ENCODE peak calls at places on chromosomes 3 and 15, in nine cellular contexts. S, R, Q, F, E, L, J, U and X are unnamed samples.

GRCh38 chr15:70526974-70527325 is 236.4 kb downstream of the UACA start:
- DNase-seq in E (no peak), R (no peak), J (no peak), F (no peak), U (no peak), L (no peak), S (no peak), Q (no peak), X (no peak)

GRCh38 chr3:169259134-169259533 is 404.4 kb downstream of the MECOM start:
- DNase-seq in S (no peak), J (no peak), F (no peak), Q (no peak), E (no peak), L (no peak), U (no peak), R (no peak), X (no peak)

GRCh38 chr3:108329087-108329486 is 32.7 kb downstream of the HHLA2 start:
- DNase-seq in U (no peak), L (no peak), E (no peak), Q (no peak), R (no peak), J (no peak), S (no peak), F (no peak), X (no peak)

GRCh38 chr3:46913644-46914043 is 36.1 kb downstream of the PTH1R start:
- DNase-seq in J (peak), R (no peak), Q (no peak), F (peak), L (peak), E (no peak), U (no peak), S (no peak), X (no peak)

GRCh38 chr3:58668247-58668646 is 1.7 kb upstream of the FAM3D start:
- DNase-seq in E (no peak), U (no peak), J (no peak), Q (no peak), F (no peak), L (no peak), S (no peak), R (no peak), X (no peak)

GRCh38 chr3:169082076-169082475 is 581.4 kb downstream of the MECOM start:
- DNase-seq in E (no peak), L (no peak), J (no peak), F (peak), R (no peak), U (no peak), Q (no peak), S (no peak), X (no peak)

GRCh38 chr3:25781758-25782594 is 1.3 kb downstream of the NGLY1 start:
- DNase-seq in U (no peak), J (no peak), R (peak), L (no peak), S (no peak), Q (no peak), E (no peak), F (no peak), X (no peak)

GRCh38 chr3:187954486-187955075 is 199.4 kb upstream of the LPP start:
- DNase-seq in E (no peak), R (no peak), S (no peak), L (no peak), J (peak), Q (no peak), U (no peak), F (peak), X (no peak)

GRCh38 chr3:113283306-113283705 is 71.9 kb downstream of the BOC start:
- DNase-seq in J (no peak), R (no peak), F (no peak), S (no peak), U (no peak), L (no peak), Q (no peak), E (no peak), X (no peak)

GRCh38 chr3:136651585-136651984 is 100.6 kb downstream of the STAG1 start:
- DNase-seq in L (no peak), R (no peak), J (no peak), Q (no peak), F (no peak), S (no peak), E (no peak), U (no peak), X (no peak)

GRCh38 chr3:19866751-19867347 is 67.2 kb downstream of the EFHB start:
- DNase-seq in R (peak), F (peak), Q (peak), J (peak), U (no peak), S (peak), L (peak), E (peak), X (peak)

GRCh38 chr3:11661052-11661656 is 17.4 kb upstream of the VGLL4 start:
- DNase-seq in F (peak), S (no peak), J (no peak), Q (no peak), E (no peak), R (no peak), U (no peak), L (peak), X (no peak)

GRCh38 chr15:92051726-92052125 is 198.2 kb downstream of the SLCO3A1 start:
- DNase-seq in E (no peak), R (no peak), F (no peak), J (no peak), U (no peak), L (no peak), Q (no peak), S (no peak), X (no peak)

GRCh38 chr3:180704532-180704931 is 25.2 kb upstream of the CCDC39 start:
- DNase-seq in U (no peak), Q (no peak), S (no peak), R (no peak), J (peak), E (no peak), F (no peak), L (no peak), X (no peak)

GRCh38 chr3:126476166-126476975 is 680 bp upstream of the ZXDC start:
- DNase-seq in L (peak), E (peak), R (no peak), S (no peak), J (peak), U (peak), Q (peak), F (peak), X (no peak)

GRCh38 chr3:18440053-18440768 is 15.1 kb upstream of the SATB1 start:
- DNase-seq in U (no peak), E (no peak), R (no peak), F (no peak), J (no peak), S (no peak), L (no peak), Q (no peak), X (no peak)

GRCh38 chr15:80342148-80342547 is 62.0 kb upstream of the ARNT2 start:
- DNase-seq in E (no peak), F (no peak), R (no peak), S (no peak), Q (no peak), J (no peak), U (no peak), L (no peak), X (no peak)
- TF ChIP-seq CTCF in E (no peak), F (no peak), R (no peak), S (no peak), Q (no peak), J (no peak), U (no peak), L (no peak), X (no peak)

DNA sequence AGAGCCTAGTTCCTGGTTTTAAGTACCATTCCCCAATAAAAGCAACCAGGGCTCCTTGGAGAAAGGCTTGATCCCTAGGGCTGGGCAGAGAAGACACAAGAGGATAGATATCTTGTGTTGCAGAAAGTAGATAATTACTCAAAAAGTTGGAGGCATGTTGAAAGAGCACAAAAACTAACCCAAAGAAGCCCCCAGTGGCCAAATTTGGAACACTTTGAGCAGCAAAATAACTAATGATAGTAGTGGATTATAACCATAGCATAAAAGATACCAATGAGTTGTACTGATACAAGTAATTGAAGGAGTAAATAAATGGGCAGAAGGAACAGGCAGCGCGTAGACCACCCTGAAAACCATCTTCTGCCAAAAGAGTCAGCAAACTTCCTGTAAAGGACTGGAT is 12.0 kb downstream of the EXOSC7 start:
- DNase-seq in L (no peak), S (no peak), R (no peak), F (peak), J (no peak), E (no peak), U (no peak), Q (no peak), X (peak)
- TF ChIP-seq CTCF in L (peak), S (peak), R (peak), F (peak), J (peak), E (peak), U (peak), Q (peak), X (peak)

GRCh38 chr3:194486540-194487288 is at the start of gene ATP13A3:
- DNase-seq in L (peak), F (peak), E (peak), Q (peak), S (peak), R (peak), J (peak), U (peak), X (peak)

GRCh38 chr3:194491996-194492395 is 5.2 kb upstream of the ATP13A3 start:
- DNase-seq in F (no peak), E (no peak), Q (no peak), S (peak), U (no peak), L (no peak), J (no peak), R (no peak), X (no peak)

GRCh38 chr3:194487289-194488006 is 646 bp upstream of the ATP13A3 start:
- DNase-seq in E (no peak), F (no peak), U (peak), J (no peak), R (no peak), L (no peak), S (peak), Q (no peak), X (peak)

GRCh38 chr3:194488007-194488742 is 1.4 kb upstream of the ATP13A3 start:
- DNase-seq in F (peak), E (no peak), R (no peak), Q (no peak), J (no peak), L (no peak), S (no peak), U (no peak), X (peak)

DNA sequence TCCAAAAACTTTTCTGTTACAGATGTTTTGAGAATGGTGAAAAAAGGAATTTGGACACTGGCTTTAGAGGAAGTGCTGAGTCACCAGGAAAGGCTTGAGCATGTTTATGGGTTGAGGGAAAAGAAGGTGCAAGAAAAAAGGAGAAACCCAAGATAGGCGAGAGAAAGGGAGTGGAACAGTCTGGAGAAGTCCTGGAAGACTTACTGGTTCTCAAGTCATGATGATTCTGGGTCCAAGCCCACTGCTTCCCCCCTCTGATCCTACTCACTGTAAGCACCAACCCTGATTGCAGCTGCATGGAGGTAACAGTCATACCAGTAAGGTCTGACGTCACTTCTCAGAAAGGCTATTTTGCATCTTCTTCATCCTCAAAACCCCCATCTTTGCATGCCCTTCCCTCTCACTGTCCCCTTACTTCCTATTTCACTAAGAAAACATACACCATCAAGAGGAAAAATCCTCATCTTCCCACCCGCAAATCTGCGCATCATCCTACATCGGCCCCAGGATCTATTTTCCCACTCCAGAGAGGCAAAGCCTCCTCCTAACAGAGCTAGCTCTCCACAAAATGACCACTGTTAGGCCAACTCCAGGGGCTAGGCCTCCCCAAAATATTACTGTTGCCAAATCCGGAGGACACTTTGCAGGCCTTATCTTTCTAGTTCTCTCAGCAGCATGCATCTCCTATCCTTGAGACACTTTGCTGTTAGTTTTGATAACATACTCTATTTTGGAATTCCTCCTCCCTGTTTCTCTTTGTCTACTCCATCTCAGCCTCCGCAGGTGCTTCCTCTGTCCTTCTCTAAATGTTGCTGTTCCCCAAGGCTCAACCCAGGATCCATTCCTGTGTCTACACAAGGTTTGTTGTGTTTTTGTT is 3.2 kb upstream of the ATP13A3 start:
- DNase-seq in S (peak), Q (no peak), U (no peak), E (no peak), J (peak), R (peak), L (peak), F (peak), X (no peak)
- TF ChIP-seq CTCF in S (no peak), Q (no peak), U (no peak), E (no peak), J (no peak), R (no peak), L (no peak), F (no peak), X (no peak)

DNA sequence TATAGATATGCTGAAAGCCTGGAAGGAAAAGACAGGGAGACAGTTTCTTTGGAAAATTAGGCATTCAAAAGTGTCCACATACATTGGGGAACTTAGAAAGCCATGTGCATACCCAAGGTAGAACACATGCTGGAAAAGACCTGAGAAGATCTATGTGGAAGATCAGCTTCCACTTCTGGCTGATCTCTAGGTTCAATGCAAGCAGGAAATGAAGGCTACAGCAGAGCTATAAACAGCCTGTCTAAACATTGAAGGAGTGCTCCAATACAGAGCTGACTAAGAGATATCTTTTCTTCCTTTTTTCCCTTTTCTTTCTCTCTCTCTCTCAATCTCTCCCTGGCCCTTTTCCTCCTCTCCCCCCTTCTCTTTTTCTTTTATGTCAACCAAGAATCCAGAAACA is 73.6 kb upstream of the TCF12 start:
- DNase-seq in L (peak), R (no peak), J (no peak), E (no peak), U (no peak), Q (no peak), F (no peak), S (no peak), X (no peak)
- TF ChIP-seq CTCF in L (no peak), R (no peak), J (no peak), E (no peak), U (no peak), Q (no peak), F (no peak), S (no peak), X (no peak)

DNA sequence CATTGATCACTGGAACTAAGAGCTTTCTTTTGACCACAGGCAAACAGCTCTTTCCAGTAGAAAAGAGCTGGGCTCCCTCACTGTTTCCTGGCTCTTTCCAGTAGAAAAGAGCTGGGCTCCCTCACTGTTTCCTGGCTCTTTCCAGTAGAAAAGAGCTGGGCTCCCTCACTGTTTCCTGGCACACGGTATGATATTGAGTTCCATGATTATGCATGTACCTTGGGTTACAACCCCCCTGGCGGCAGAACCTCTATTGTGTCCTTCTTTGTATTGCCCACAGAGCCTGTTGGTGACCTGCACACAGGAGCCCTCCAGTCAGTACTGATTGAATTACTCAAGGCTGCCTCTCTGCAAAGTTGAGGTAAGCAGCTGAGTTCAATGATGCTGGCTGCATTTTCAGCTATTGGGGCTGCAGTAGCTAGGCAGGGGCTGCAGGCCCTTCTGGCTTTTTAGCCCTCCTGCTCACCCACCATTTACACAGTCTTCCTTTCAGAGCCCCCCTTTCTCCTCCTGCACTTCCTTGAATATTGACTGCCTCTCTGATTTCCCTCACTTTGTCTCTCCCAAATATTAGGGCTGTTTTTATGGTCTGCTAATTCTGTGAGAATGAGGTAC is 10.2 kb downstream of the ACKR2 start:
- DNase-seq in J (no peak), R (no peak), L (no peak), S (no peak), F (no peak), E (peak), U (no peak), Q (no peak), X (no peak)
- TF ChIP-seq CTCF in J (no peak), R (no peak), L (no peak), S (peak), F (no peak), E (peak), U (no peak), Q (peak), X (no peak)

DNA sequence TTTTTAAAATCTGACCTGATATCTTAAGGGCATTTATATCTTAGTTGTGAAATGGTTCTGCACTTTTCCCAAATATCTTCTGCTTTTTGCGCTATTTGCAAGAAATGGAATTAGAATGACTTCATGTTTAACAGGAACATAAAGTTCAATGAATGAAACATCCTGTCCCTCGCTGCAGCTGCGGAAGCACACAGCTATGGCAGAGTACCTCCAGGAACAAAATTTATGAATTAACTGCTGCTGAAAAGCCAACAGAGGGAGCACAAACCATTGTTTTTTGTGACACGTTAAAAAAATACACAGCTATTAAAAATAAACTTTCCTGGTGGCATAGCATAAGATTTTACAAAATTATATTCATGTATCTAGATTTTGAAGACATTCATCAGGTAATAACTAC is 404.4 kb upstream of the MDFIC2 start:
- DNase-seq in E (no peak), F (peak), Q (no peak), R (no peak), J (peak), U (no peak), L (peak), S (no peak), X (no peak)
- TF ChIP-seq CTCF in E (no peak), F (peak), Q (peak), R (no peak), J (peak), U (peak), L (peak), S (peak), X (no peak)

DNA sequence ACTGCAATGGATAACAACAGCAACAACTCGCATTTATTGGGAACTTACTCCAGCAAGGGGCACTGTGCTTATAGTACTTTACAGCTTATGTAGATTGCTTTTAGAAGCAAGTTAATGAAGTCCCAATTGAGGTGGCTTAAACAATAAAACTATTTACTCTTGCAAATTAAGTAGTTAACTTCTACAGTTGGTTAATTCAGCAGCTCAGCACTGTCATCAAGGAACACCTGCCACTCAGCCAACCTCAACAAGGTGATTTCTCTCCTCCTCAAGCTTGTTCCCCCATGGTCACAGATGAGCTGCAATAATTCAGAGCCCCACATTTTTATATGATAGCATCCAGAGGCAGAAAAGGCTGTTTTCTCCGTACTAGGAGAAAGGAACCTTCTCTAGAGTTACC is 124.2 kb downstream of the RASA2 start:
- DNase-seq in F (no peak), L (no peak), R (no peak), U (no peak), S (no peak), J (no peak), Q (no peak), E (no peak), X (no peak)
- TF ChIP-seq CTCF in F (no peak), L (no peak), R (no peak), U (no peak), S (no peak), J (no peak), Q (no peak), E (no peak), X (no peak)

GRCh38 chr3:22887664-22888291 is 315.3 kb upstream of the UBE2E2 start:
- DNase-seq in F (peak), E (no peak), Q (no peak), R (no peak), U (no peak), L (peak), J (peak), S (no peak), X (no peak)
- TF ChIP-seq CTCF in F (peak), E (peak), Q (peak), R (peak), U (peak), L (peak), J (peak), S (peak), X (peak)

DNA sequence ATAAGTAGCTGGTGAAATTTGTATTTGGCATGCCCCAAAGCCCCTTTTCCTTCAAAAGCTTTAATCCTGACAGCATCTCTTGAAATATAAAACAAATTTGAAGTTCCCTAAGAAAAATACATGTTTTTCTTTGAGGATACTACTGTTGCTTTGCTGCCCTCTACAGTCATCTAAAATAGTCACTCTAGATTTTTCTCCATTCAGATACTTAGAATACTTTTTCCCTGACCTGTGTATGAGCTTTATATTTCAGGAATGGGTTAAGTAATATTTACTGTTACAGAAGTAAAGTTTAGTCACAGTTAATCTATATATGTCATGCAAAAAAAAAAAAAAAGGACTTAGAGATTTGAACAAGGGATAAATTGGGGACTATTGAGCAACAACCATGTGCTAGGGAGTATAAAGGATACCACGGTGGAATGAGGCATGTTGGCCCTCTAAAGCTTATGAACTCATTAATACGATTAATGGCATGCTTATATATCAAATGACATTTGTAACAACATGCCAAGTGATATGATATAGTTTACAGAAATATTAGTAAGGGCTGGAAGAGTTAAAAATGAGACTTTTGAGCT is 8.8 kb downstream of the NECTIN3 start:
- DNase-seq in E (no peak), S (no peak), L (peak), F (peak), J (peak), U (no peak), R (no peak), Q (no peak), X (no peak)
- TF ChIP-seq CTCF in E (peak), S (peak), L (peak), F (peak), J (peak), U (peak), R (no peak), Q (peak), X (peak)